ENCODE peak calls at places on chromosomes 4 and X, in six cellular contexts. X is keratinocyte, K is H9, W is PC-3, H is neural progenitor cell, J is mammary epithelial cell. T is an unnamed sample.

GRCh38 chr4:2805712-2806391 is 13.0 kb downstream of the SH3BP2 start:
- DNase-seq in K (no peak), H (no peak), J (no peak), W (peak; percentile 67), X (no peak), T (peak; percentile 96)

GRCh38 chr4:165461176-165461835 is 82.5 kb downstream of the CPE start:
- DNase-seq in K (no peak), H (no peak), X (no peak), W (no peak), J (no peak), T (no peak)

GRCh38 chrX:149871940-149872339 is 9.0 kb upstream of the MAGEA8 start:
- DNase-seq in K (peak; percentile 62), X (no peak), W (peak; percentile 70), J (peak; percentile 18), H (peak; percentile 39), T (peak; percentile 27)

GRCh38 chr4:183492791-183493221 is 12.1 kb upstream of the ING2 start:
- DNase-seq in K (no peak), W (peak; percentile 79), H (no peak), J (peak; percentile 86), X (peak; percentile 83), T (no peak)

GRCh38 chrX:107551546-107551945 is 76.8 kb upstream of the PRPS1 start:
- DNase-seq in H (no peak), J (no peak), K (no peak), W (no peak), X (no peak), T (no peak)

GRCh38 chrX:355329-356050 is 31.2 kb downstream of the PPP2R3B start:
- DNase-seq in J (no peak), H (no peak), W (no peak), X (no peak), K (no peak), T (no peak)

GRCh38 chrX:116317409-116317808 is 119.0 kb upstream of the SLC6A14 start:
- DNase-seq in X (no peak), K (no peak), J (peak; percentile 3), H (peak; percentile 35), W (no peak), T (peak; percentile 31)

GRCh38 chrX:108000751-108001150 is 18.6 kb upstream of the TEX13B start:
- DNase-seq in K (no peak), X (peak; percentile 23), J (peak; percentile 65), W (peak; percentile 10), H (no peak), T (no peak)

GRCh38 chrX:119194631-119195030 is 41.5 kb upstream of the PGRMC1 start:
- DNase-seq in J (no peak), W (peak; percentile 32), H (peak; percentile 2), X (no peak), K (no peak), T (no peak)

GRCh38 chr4:58553679-58554078 is 1443.5 kb upstream of the IGFBP7 start:
- DNase-seq in W (peak; percentile 71), K (no peak), H (no peak), J (no peak), X (no peak), T (no peak)

GRCh38 chrX:131977619-131978018 is 45.5 kb upstream of the STK26 start:
- DNase-seq in J (no peak), H (no peak), W (peak; percentile 30), X (no peak), K (no peak), T (no peak)

GRCh38 chrX:107675823-107676555 is 47.7 kb downstream of the PRPS1 start:
- DNase-seq in X (no peak), H (no peak), J (peak; percentile 30), W (no peak), K (no peak), T (no peak)

DNA sequence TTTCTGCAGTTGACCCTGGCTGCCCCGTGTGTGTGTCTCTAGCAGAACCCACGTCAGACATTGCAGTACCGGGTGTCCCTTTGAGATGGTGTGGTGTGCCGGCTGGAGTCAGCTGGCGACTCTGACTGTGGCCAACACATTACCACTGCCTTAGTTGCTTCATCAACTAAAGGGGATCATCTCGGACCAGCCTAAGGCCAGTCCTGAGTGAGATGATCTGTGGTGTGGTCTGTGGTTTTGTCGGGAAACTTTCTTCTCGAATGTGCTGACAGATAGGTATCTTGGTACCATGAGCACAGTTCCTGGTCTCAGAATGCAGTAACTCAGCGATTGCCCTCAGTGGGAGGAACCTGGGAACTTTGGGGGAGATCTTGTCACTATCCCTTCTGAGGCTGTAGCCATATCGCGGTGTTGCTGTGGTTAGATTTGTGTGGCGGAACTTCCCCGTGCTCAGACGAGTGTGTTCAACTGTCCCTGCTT is 15.8 kb downstream of the TBC1D14 start:
- DNase-seq in W (no peak), H (no peak), K (no peak), J (no peak), X (no peak), T (no peak)
- H3K4me1 ChIP-seq in W (no peaks in the 10 kb centered on the region), H (peaks cover 26% of the 10 kb centered on the region), K (no peaks in the 10 kb centered on the region), J (peaks cover 7% of the 10 kb centered on the region), X (no peaks in the 10 kb centered on the region), T (peaks cover 31% of the 10 kb centered on the region)

GRCh38 chrX:12974217-12974796 is 603 bp upstream of the TMSB4X start:
- DNase-seq in W (peak; percentile 57), X (no peak), J (peak; percentile 60), H (peak; percentile 74), K (peak; percentile 54), T (peak; percentile 73)

GRCh38 chrX:12973561-12974216 is 1.2 kb upstream of the TMSB4X start:
- DNase-seq in K (no peak), X (no peak), W (no peak), H (peak; percentile 5), J (no peak), T (no peak)

GRCh38 chrX:12971282-12972003 is 3.5 kb upstream of the TMSB4X start:
- DNase-seq in W (no peak), X (no peak), K (no peak), H (no peak), J (no peak), T (no peak)

GRCh38 chrX:12972239-12972638 is 2.7 kb upstream of the TMSB4X start:
- DNase-seq in H (no peak), W (no peak), J (no peak), X (no peak), K (no peak), T (no peak)

DNA sequence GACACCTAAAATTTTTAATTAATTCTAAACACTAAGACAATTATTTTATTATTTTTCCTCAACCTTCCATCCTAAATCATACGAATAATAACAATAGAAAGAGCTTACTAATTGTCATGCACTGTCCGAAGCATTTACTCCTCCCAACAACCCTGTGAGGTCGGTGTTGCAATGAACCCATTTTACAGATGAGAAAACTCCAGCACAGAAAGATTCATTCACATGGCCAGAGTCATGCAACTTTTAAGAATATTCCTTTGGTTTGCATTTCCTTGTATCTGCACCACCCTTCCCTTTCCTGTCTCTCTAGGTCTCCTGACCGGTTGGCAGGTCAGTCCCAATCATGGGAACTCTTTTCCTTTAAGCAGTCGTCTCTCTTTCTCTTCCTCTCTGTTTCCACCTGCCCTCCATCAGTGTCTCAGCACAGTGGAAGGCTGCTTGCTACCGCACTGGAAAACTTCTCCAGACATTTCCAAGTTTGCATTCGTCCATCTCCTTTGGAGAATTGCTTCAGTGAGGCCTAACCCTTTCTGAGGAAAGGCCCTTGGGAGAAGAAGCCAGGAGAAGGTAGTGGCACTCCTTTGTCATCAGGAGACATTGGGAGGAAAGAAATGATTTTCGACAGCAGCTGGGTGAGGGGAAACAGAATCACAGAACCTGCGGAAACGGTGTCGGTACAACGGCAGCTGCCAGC is 1.9 kb upstream of the TMSB4X start:
- DNase-seq in J (no peak), K (no peak), X (no peak), W (no peak), H (no peak), T (no peak)
- H3K9ac ChIP-seq in J (no peak overlapping the region), K (no peak overlapping the region), X (no peak overlapping the region), W (no peak overlapping the region), H (no peak overlapping the region), T (peak overlapping the region; percentile 85)

DNA sequence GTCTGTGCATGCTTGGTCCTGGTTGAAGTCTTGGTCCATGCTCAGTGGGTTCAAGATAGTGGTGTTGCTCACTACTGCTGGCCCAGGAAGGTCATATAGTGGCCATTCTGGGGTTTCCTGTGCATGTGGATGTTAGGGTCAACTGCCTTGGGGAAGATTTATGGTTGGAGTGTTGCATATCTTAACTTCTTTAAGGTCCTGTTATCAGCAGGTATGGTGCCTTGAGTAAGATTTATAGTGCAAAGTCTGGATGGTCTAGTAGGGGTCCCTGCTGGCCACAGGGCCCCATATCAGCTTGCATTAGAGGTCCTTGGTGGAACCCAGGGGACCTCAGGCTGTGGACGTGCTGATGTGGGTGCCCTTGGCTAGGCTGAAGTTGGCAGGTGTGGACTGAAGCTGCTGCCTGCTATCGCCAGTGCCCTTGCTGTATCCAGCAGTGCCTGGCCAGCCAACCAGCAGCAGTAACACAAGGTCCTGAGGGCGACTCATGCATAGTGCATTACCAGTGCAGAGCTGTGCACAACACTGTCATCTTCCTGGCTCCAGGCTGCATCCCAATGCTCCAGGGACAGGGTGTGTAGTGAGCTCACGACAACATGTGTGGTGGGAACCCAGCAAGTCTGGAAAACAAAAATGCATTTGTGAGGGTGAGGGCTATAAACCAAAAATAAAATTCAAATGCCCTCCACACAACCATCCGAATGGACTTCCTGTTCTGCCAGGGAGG is 61.0 kb downstream of the BEX3 start:
- DNase-seq in W (no peak), X (no peak), H (no peak), J (no peak), K (no peak), T (no peak)
- H3K27ac ChIP-seq in W (no peak overlapping the region), X (no peak overlapping the region), H (no peak overlapping the region), J (no peak overlapping the region), K (no peak overlapping the region), T (no peak overlapping the region)

DNA sequence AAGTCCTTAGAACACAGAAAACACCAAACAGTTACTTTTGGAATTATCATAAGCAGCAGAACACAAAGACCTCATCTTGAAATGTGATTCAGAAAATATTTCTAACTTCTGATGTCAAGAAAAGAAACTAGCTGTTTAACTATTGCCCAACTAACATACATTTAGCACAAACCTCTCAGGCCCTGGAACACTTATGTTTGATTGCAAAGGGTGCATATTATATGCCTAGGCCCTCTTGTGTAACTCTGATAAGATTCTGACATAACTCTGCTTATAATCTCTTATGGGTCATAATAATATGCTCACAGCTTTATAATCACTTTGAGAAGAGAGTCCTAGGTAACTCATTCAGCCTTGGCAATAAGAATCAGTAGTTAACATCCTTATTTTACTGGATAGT is 62.6 kb downstream of the TBC1D9 start:
- DNase-seq in W (no peak), H (no peak), J (no peak), K (no peak), X (no peak), T (no peak)
- H3K4me1 ChIP-seq in W (peaks cover 4% of the 10 kb centered on the region), H (peaks cover 6% of the 10 kb centered on the region), J (peaks cover 5% of the 10 kb centered on the region), K (no peaks in the 10 kb centered on the region), X (peaks cover under 1% of the 10 kb centered on the region), T (no peaks in the 10 kb centered on the region)

DNA sequence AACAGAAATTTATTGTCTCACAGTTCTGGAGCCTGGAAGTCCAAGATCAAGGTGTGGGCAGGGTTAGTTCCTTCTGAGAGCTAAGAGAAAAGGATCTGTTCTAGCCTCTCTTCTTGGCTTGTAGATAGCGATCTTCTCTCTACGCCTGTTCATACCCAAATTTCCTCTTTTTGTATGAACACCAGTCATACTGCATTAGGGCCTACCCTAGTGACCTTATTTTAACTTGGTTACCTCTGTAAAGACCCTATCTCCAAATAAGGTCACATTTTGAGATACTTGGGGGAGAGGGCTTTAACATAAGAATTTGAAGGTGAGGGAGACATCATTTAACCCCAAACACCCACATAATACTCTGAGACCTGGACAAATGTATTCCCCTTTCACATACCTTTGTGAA is 55.6 kb upstream of the SPP1 start:
- DNase-seq in J (no peak), K (no peak), X (no peak), W (no peak), H (no peak), T (no peak)
- H3K9ac ChIP-seq in J (no peak overlapping the region), K (peak overlapping the region; percentile 43), X (no peak overlapping the region), W (no peak overlapping the region), H (no peak overlapping the region), T (no peak overlapping the region)

T was measured in colonic mucosa.